ENCODE peak calls at places on chromosomes 3 and 15, in nine cellular contexts. P is esophagus squamous epithelium, M is aorta, G is heart left ventricle, T is GM23338, O is psoas muscle, U is Panc1, Y is adrenal gland, W is cardiac muscle cell. S is an unnamed sample.
A peak's percentile ranks its signal among the peaks of the same experiment; 100 is the strongest.

GRCh38 chr15:64699767-64700388 is 75.5 kb downstream of the RBPMS2 start:
- DNase-seq in P (no peak), M (peak; percentile 55), G (peak; percentile 67), T (peak; percentile 90), O (peak; percentile 76), U (no peak), Y (peak; percentile 52), W (peak; percentile 76), S (no peak)

GRCh38 chr3:146581877-146582508 is 23.2 kb downstream of the PLSCR5 start:
- DNase-seq in P (no peak), M (no peak), G (no peak), T (no peak), O (no peak), U (no peak), Y (no peak), W (peak; percentile 57), S (no peak)

GRCh38 chr15:38872732-38873131 is 308.1 kb upstream of the RASGRP1 start:
- DNase-seq in P (no peak), M (no peak), G (no peak), T (peak; percentile 44), O (no peak), U (no peak), Y (no peak), W (no peak), S (no peak)

GRCh38 chr15:75397494-75397893 is 29.1 kb upstream of the MAN2C1 start:
- DNase-seq in P (no peak), M (no peak), G (no peak), T (no peak), O (no peak), U (no peak), Y (no peak), W (no peak), S (no peak)

GRCh38 chr3:126460386-126460785 is 15.3 kb downstream of the ZXDC start:
- DNase-seq in P (no peak), M (no peak), G (no peak), T (no peak), O (peak; percentile 45), U (no peak), Y (no peak), W (no peak), S (no peak)

GRCh38 chr3:184448321-184449160 is 68.7 kb downstream of the CHRD start:
- DNase-seq in P (no peak), M (no peak), G (no peak), T (no peak), O (no peak), U (no peak), Y (no peak), W (peak; percentile 87), S (peak; percentile 39)

GRCh38 chr15:39495871-39496459 is 84.9 kb upstream of the THBS1 start:
- DNase-seq in P (no peak), M (no peak), G (no peak), T (no peak), O (no peak), U (no peak), Y (no peak), W (peak; percentile 64), S (no peak)

GRCh38 chr15:45431502-45431901 is 53.2 kb upstream of the GATM start:
- DNase-seq in P (no peak), M (no peak), G (no peak), T (no peak), O (no peak), U (no peak), Y (no peak), W (no peak), S (no peak)

GRCh38 chr15:64951777-64952418 is 37.8 kb downstream of the SPG21 start:
- DNase-seq in P (no peak), M (no peak), G (no peak), T (no peak), O (no peak), U (no peak), Y (no peak), W (no peak), S (no peak)

GRCh38 chr3:353191-353739 is 156.7 kb downstream of the CHL1 start:
- DNase-seq in P (no peak), M (no peak), G (no peak), T (no peak), O (no peak), U (no peak), Y (no peak), W (no peak), S (no peak)

GRCh38 chr3:187017511-187018230 is 87.3 kb downstream of the ST6GAL1 start:
- DNase-seq in P (no peak), M (no peak), G (no peak), T (no peak), O (no peak), U (no peak), Y (no peak), W (peak; percentile 83), S (no peak)

GRCh38 chr3:139295040-139295439 is 48.8 kb upstream of the MRPS22 start:
- DNase-seq in P (no peak), M (no peak), G (no peak), T (no peak), O (peak; percentile 25), U (no peak), Y (peak; percentile 53), W (no peak), S (no peak)

GRCh38 chr3:30516238-30516637 is 90.2 kb upstream of the TGFBR2 start:
- DNase-seq in P (no peak), M (no peak), G (no peak), T (no peak), O (no peak), U (no peak), Y (no peak), W (peak; percentile 31), S (no peak)

GRCh38 chr3:159159546-159159945 is 357.7 kb downstream of the MFSD1 start:
- DNase-seq in P (no peak), M (no peak), G (no peak), T (no peak), O (no peak), U (no peak), Y (no peak), W (no peak), S (no peak)

GRCh38 chr15:46297766-46298165 is 662.9 kb downstream of the SQOR start:
- DNase-seq in P (no peak), M (no peak), G (no peak), T (no peak), O (no peak), U (no peak), Y (no peak), W (no peak), S (no peak)

GRCh38 chr3:132987396-132987795 is 50.8 kb upstream of the TMEM108 start:
- DNase-seq in P (no peak), M (no peak), G (no peak), T (no peak), O (no peak), U (no peak), Y (no peak), W (no peak), S (no peak)

GRCh38 chr3:55143336-55143735 is 215.5 kb upstream of the LRTM1 start:
- DNase-seq in P (no peak), M (no peak), G (no peak), T (no peak), O (no peak), U (no peak), Y (no peak), W (no peak), S (no peak)

GRCh38 chr3:127174715-127175140 is 18.2 kb upstream of the PRR23E start:
- DNase-seq in P (no peak), M (no peak), G (no peak), T (no peak), O (no peak), U (no peak), Y (no peak), W (no peak), S (no peak)

GRCh38 chr15:20346082-20346805 is 195.4 kb downstream of the GOLGA6L6 start:
- DNase-seq in P (no peak), M (peak; percentile 41), G (no peak), T (no peak), O (peak; percentile 53), U (no peak), Y (no peak), W (no peak), S (no peak)

GRCh38 chr3:12247411-12247810 is 41.5 kb upstream of the PPARG start:
- DNase-seq in P (no peak), M (no peak), G (no peak), T (no peak), O (no peak), U (no peak), Y (no peak), W (no peak), S (no peak)

DNA sequence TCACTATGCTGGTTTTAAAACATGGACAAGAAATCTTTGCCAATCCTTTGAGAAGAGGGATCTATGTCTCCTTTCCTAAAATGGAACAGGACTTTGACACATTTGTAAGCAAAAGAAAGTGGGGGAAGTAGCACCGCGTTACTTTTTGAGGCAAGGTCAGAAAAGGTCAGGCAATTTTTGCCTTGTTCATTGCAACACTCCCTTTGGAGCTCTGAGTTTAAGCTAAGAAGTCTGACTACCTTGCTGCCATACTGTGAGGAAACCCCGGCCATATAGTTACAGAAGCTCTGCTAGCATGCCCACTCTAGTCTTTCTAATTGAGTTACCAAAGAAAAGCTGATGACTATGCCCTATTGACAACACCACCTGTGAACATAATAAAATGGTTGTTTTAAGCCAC is 1.4 kb downstream of the FAM227B start:
- DNase-seq in P (no peak), M (no peak), G (no peak), T (no peak), O (no peak), U (no peak), Y (no peak), W (no peak), S (no peak)
- H3K27ac ChIP-seq in P (peak overlapping the region; percentile 95), M (no peak overlapping the region), G (peak overlapping the region; percentile 90), T (no peak overlapping the region), O (peak overlapping the region; percentile 94), U (peak overlapping the region; percentile 96), Y (peak overlapping the region; percentile 72), W (no peak overlapping the region), S (no peak overlapping the region)

DNA sequence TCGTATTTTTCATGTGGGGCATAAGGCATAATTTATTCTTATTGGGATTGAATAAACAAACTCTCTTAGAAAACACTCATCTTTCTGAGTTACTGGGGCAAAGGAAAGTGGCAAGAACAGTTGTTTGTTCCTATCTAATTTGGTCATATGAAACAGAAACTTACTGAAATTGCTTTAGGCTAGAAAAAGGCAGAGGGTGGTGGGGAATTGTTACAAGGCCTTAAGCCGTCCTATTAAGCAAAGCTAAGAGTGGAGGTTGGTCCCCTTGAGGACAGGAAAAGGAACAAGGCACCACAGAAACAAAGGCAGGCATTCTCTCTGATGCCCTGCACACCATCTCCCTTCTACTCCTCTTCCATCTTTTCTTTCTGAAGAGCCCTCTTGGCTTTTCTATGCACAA is 830.9 kb downstream of the EDEM1 start:
- DNase-seq in P (no peak), M (no peak), G (no peak), T (no peak), O (no peak), U (no peak), Y (no peak), W (no peak), S (no peak)
- H3K4me3 ChIP-seq in P (no peak overlapping the region), M (no peak overlapping the region), G (no peak overlapping the region), T (no peak overlapping the region), O (no peak overlapping the region), U (no peak overlapping the region), Y (no peak overlapping the region), W (no peak overlapping the region), S (no peak overlapping the region)

GRCh38 chr3:100913870-100914654 is 79.2 kb downstream of the ABI3BP start:
- DNase-seq in P (no peak), M (peak; percentile 65), G (no peak), T (no peak), O (no peak), U (no peak), Y (peak; percentile 29), W (peak; percentile 64), S (no peak)
- H3K27ac ChIP-seq in P (peak overlapping the region; percentile 65), M (no peak overlapping the region), G (no peak overlapping the region), T (no peak overlapping the region), O (no peak overlapping the region), U (no peak overlapping the region), Y (no peak overlapping the region), W (no peak overlapping the region), S (no peak overlapping the region)

GRCh38 chr3:42906905-42907183 is 902 bp downstream of the ZNF662 start:
- DNase-seq in P (no peak), M (no peak), G (no peak), T (no peak), O (no peak), U (no peak), Y (no peak), W (no peak), S (no peak)
- H3K4me3 ChIP-seq in P (peak overlapping the region; percentile 76), M (peak overlapping the region; percentile 29), G (peak overlapping the region; percentile 57), T (no peak overlapping the region), O (peak overlapping the region; percentile 85), U (no peak overlapping the region), Y (no peak overlapping the region), W (no peak overlapping the region), S (peak overlapping the region; percentile 55)